ENCODE peak calls at places on chromosomes 12 and 14, in six cellular contexts. Y, V, C, Z, D and U are unnamed samples.

GRCh38 chr12:121443911-121444841 is 44.3 kb downstream of the RNF34 start:
- DNase-seq in Y (no peak), Z (no peak), C (peak; percentile 66), D (no peak), V (peak; percentile 76), U (no peak)

GRCh38 chr12:14373202-14373601 is 7.7 kb downstream of the ATF7IP start:
- DNase-seq in C (no peak), D (no peak), Z (no peak), V (no peak), Y (no peak), U (no peak)

GRCh38 chr12:45959728-45960127 is 30.6 kb downstream of the SCAF11 start:
- DNase-seq in C (no peak), Y (no peak), D (no peak), Z (no peak), V (no peak), U (no peak)

GRCh38 chr12:3644103-3644502 is 108.8 kb downstream of the CRACR2A start:
- DNase-seq in D (no peak), C (no peak), Z (no peak), V (no peak), Y (no peak), U (no peak)

GRCh38 chr12:90037740-90038139 is 329.1 kb upstream of the ATP2B1 start:
- DNase-seq in C (no peak), D (no peak), Y (no peak), Z (no peak), V (no peak), U (no peak)

GRCh38 chr12:25653487-25654175 is 100.5 kb upstream of the LMNTD1 start:
- DNase-seq in Y (no peak), V (no peak), Z (peak; percentile 23), D (no peak), C (no peak), U (no peak)

GRCh38 chr12:54624316-54625279 is 10.1 kb downstream of the LACRT start:
- DNase-seq in V (no peak), Y (no peak), C (no peak), D (no peak), Z (no peak), U (no peak)

GRCh38 chr12:82361461-82361915 is 3.2 kb downstream of the METTL25 start:
- DNase-seq in V (no peak), Y (no peak), D (no peak), Z (no peak), C (no peak), U (no peak)

GRCh38 chr14:41087056-41087455 is 519.6 kb upstream of the LRFN5 start:
- DNase-seq in D (no peak), C (no peak), Z (no peak), Y (no peak), V (no peak), U (no peak)

GRCh38 chr12:51087818-51088217 is 4.4 kb upstream of the CSRNP2 start:
- DNase-seq in Y (no peak), Z (no peak), C (no peak), V (no peak), D (no peak), U (no peak)

GRCh38 chr14:102875652-102876051 is 46.8 kb upstream of the AMN start:
- DNase-seq in C (no peak), Z (no peak), V (no peak), Y (no peak), D (no peak), U (no peak)

GRCh38 chr14:70981005-70981952 is 74.0 kb downstream of the PCNX1 start:
- DNase-seq in V (no peak), Z (no peak), Y (no peak), D (no peak), C (no peak), U (no peak)

GRCh38 chr14:87754512-87755223 is 238.3 kb downstream of the GALC start:
- DNase-seq in Y (no peak), Z (no peak), V (no peak), D (no peak), C (no peak), U (no peak)

GRCh38 chr12:56991319-56991906 is 14.9 kb downstream of the ZBTB39 start:
- DNase-seq in Y (no peak), Z (peak; percentile 35), C (peak; percentile 46), D (peak; percentile 20), V (no peak), U (peak; percentile 38)

GRCh38 chr14:89641495-89642162 is 224.6 kb upstream of the FOXN3 start:
- DNase-seq in V (no peak), D (no peak), C (no peak), Z (no peak), Y (no peak), U (no peak)

GRCh38 chr12:93713800-93714199 is 36.6 kb downstream of the CRADD start:
- DNase-seq in Y (no peak), D (no peak), V (no peak), C (no peak), Z (no peak), U (no peak)
- TF ChIP-seq POLR2A in Y (no peak), D (no peak), V (no peak), C (no peak), Z (no peak), U (no peak)

GRCh38 chr12:66965613-66966012 is 286.7 kb upstream of the GRIP1 start:
- DNase-seq in Z (no peak), V (no peak), C (no peak), D (no peak), Y (no peak), U (no peak)

GRCh38 chr12:66960704-66961690 is 282.1 kb upstream of the GRIP1 start:
- DNase-seq in V (no peak), C (no peak), D (no peak), Z (peak; percentile 18), Y (no peak), U (no peak)

GRCh38 chr12:66962316-66962715 is 283.4 kb upstream of the GRIP1 start:
- DNase-seq in V (no peak), Z (no peak), C (no peak), D (no peak), Y (no peak), U (no peak)

GRCh38 chr12:66963901-66964300 is 285.0 kb upstream of the GRIP1 start:
- DNase-seq in Y (no peak), C (no peak), V (no peak), D (no peak), Z (no peak), U (no peak)

GRCh38 chr12:66964629-66965028 is 285.8 kb upstream of the GRIP1 start:
- DNase-seq in Y (no peak), Z (no peak), V (no peak), D (no peak), C (no peak), U (no peak)
- H3K27ac ChIP-seq in Y (no peak overlapping the region), Z (no peak overlapping the region), V (no peak overlapping the region), D (no peak overlapping the region), C (no peak overlapping the region), U (no peak overlapping the region)

GRCh38 chr12:11729008-11729407 is 79.5 kb downstream of the ETV6 start:
- DNase-seq in D (no peak), C (peak; percentile 80), Y (no peak), V (peak; percentile 75), Z (peak; percentile 85), U (no peak)
- TF ChIP-seq POLR2A in D (no peak), C (no peak), Y (no peak), V (no peak), Z (no peak), U (no peak)

DNA sequence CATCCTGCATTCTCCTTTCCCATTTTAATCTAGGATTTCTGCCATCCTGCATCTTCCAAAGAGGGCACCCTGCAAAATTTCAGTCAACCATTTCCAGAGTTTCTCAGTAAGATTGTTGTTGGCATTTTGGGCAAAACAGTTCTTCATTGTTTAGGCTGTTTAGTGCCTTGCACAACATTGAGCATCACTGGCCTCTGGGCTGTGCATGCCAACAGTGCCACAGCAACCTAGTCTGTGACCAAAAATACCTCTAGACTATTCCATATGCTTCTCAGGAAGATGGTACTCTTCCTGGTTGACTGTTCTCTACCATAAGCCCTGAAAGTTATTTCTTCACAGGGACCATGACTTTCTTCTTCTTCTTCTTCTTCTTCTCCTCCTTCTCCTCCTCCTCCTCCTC is 32.5 kb upstream of the ISM2 start:
- DNase-seq in V (no peak), Y (no peak), Z (no peak), C (no peak), D (no peak), U (no peak)
- H3K27ac ChIP-seq in V (no peak overlapping the region), Y (no peak overlapping the region), Z (no peak overlapping the region), C (no peak overlapping the region), D (no peak overlapping the region), U (no peak overlapping the region)

GRCh38 chr14:92759300-92759678 is 10.9 kb upstream of the LGMN start:
- DNase-seq in V (peak; percentile 54), C (peak; percentile 18), Z (peak; percentile 29), D (no peak), Y (no peak), U (no peak)
- TF ChIP-seq POLR2A in V (no peak), C (no peak), Z (no peak), D (no peak), Y (no peak), U (no peak)

GRCh38 chr14:100709956-100710284 is 16.8 kb upstream of the DLK1 start:
- DNase-seq in C (no peak), D (no peak), Z (no peak), V (no peak), Y (no peak), U (no peak)

GRCh38 chr14:100706200-100706599 is 20.5 kb upstream of the DLK1 start:
- DNase-seq in C (no peak), V (no peak), Y (no peak), D (no peak), Z (no peak), U (no peak)

GRCh38 chr14:100708349-100709217 is 18.1 kb upstream of the DLK1 start:
- DNase-seq in V (peak; percentile 67), D (peak; percentile 7), Y (no peak), C (peak; percentile 56), Z (peak; percentile 63), U (peak; percentile 88)

GRCh38 chr14:100709252-100709955 is 17.3 kb upstream of the DLK1 start:
- DNase-seq in C (no peak), Z (peak; percentile 6), D (peak; percentile 36), Y (peak; percentile 26), V (peak; percentile 65), U (peak; percentile 71)

DNA sequence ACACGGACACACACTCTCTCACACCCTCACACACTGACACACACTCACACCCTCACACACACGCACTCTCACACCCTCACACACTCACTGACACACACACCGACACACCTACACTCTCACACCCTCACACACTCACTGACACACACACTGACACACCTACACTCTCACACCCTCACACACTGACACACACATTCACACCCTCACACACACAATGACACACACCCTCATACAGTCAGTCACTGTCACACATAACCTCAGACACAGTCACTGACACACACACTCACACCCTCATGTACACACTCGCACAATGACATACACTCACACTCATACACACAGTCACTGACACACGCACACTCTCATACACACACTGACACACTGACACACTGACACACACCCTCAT is 19.8 kb upstream of the DLK1 start:
- DNase-seq in D (no peak), C (no peak), V (no peak), Z (no peak), Y (no peak), U (no peak)
- H3K27ac ChIP-seq in D (no peak overlapping the region), C (no peak overlapping the region), V (no peak overlapping the region), Z (no peak overlapping the region), Y (no peak overlapping the region), U (no peak overlapping the region)